ENCODE peak calls at places on chromosomes 1 and 21, in eight cellular contexts. Z, P, U, H, X, N, M and W are unnamed samples.

GRCh38 chr1:72568113-72568512 is 285.8 kb upstream of the NEGR1 start:
- DNase-seq in H (no peak), N (no peak), X (no peak), P (no peak), M (no peak), U (no peak), Z (no peak), W (no peak)

GRCh38 chr1:204087893-204088528 is 15.1 kb downstream of the SOX13 start:
- DNase-seq in M (no peak), X (no peak), P (no peak), H (peak), Z (no peak), N (no peak), U (no peak), W (no peak)

GRCh38 chr1:33228935-33229487 is 27.3 kb upstream of the ZNF362 start:
- DNase-seq in H (no peak), N (no peak), U (peak), Z (peak), X (peak), M (peak), P (peak), W (peak)

GRCh38 chr1:44827197-44828002 is 15.7 kb downstream of the PTCH2 start:
- DNase-seq in X (no peak), H (no peak), Z (no peak), M (no peak), N (no peak), U (no peak), P (no peak), W (no peak)

GRCh38 chr21:30256100-30256499 is 26.6 kb downstream of the KRTAP24-1 start:
- DNase-seq in N (no peak), H (no peak), M (no peak), P (no peak), X (no peak), Z (no peak), U (no peak), W (no peak)

GRCh38 chr21:41699311-41699710 is 67.5 kb downstream of the RIPK4 start:
- DNase-seq in P (no peak), N (no peak), Z (no peak), X (no peak), U (no peak), M (no peak), H (no peak), W (no peak)

GRCh38 chr21:42337830-42338729 is 12.7 kb downstream of the TFF2 start:
- DNase-seq in Z (no peak), U (peak), H (peak), X (peak), M (no peak), P (peak), N (peak), W (peak)

GRCh38 chr1:65791860-65792670 is 630 bp upstream of the PDE4B start:
- DNase-seq in P (peak), Z (no peak), N (no peak), X (peak), M (no peak), U (no peak), H (no peak), W (peak)

GRCh38 chr1:29392036-29392435 is 155.7 kb downstream of the PTPRU start:
- DNase-seq in X (no peak), M (no peak), H (no peak), U (no peak), N (no peak), Z (no peak), P (no peak), W (no peak)

GRCh38 chr1:211581521-211581920 is 2.6 kb upstream of the SLC30A1 start:
- DNase-seq in N (no peak), X (peak), P (peak), M (peak), H (peak), Z (no peak), U (no peak), W (peak)

GRCh38 chr1:67134692-67135091 is at the start of gene C1orf141:
- DNase-seq in Z (no peak), X (peak), N (no peak), U (no peak), H (no peak), P (peak), M (no peak), W (peak)

GRCh38 chr1:7341145-7341900 is 429.8 kb upstream of the VAMP3 start:
- DNase-seq in N (no peak), H (no peak), X (no peak), U (no peak), P (peak), M (no peak), Z (no peak), W (peak)

GRCh38 chr1:7339014-7339413 is 432.1 kb upstream of the VAMP3 start:
- DNase-seq in N (no peak), Z (no peak), H (no peak), P (no peak), M (no peak), U (no peak), X (no peak), W (no peak)

GRCh38 chr1:7335224-7335879 is 435.7 kb upstream of the VAMP3 start:
- DNase-seq in X (no peak), U (no peak), Z (no peak), P (no peak), M (no peak), N (no peak), H (no peak), W (no peak)

GRCh38 chr1:7339953-7340352 is 431.1 kb upstream of the VAMP3 start:
- DNase-seq in P (no peak), U (no peak), N (no peak), Z (no peak), X (peak), M (no peak), H (no peak), W (peak)

GRCh38 chr1:7338439-7338838 is 432.7 kb upstream of the VAMP3 start:
- DNase-seq in M (no peak), U (no peak), H (no peak), N (no peak), Z (no peak), X (no peak), P (no peak), W (no peak)
- H3K4me3 ChIP-seq in M (no peak), U (no peak), H (no peak), N (no peak), Z (no peak), X (no peak), P (no peak), W (no peak)

GRCh38 chr1:38889589-38889988 is 8.2 kb upstream of the GJA9 start:
- DNase-seq in M (no peak), H (no peak), U (no peak), P (no peak), N (no peak), X (no peak), Z (no peak), W (no peak)

GRCh38 chr1:38896169-38896568 is 14.8 kb upstream of the GJA9 start:
- DNase-seq in Z (no peak), H (no peak), N (no peak), X (no peak), P (no peak), M (no peak), U (no peak), W (no peak)

GRCh38 chr1:38888423-38889333 is 7.3 kb upstream of the GJA9 start:
- DNase-seq in H (no peak), Z (no peak), U (no peak), N (no peak), X (no peak), M (no peak), P (no peak), W (no peak)

GRCh38 chr1:38892976-38893375 is 11.6 kb upstream of the GJA9 start:
- DNase-seq in X (no peak), Z (no peak), M (no peak), P (no peak), H (no peak), N (no peak), U (no peak), W (no peak)

DNA sequence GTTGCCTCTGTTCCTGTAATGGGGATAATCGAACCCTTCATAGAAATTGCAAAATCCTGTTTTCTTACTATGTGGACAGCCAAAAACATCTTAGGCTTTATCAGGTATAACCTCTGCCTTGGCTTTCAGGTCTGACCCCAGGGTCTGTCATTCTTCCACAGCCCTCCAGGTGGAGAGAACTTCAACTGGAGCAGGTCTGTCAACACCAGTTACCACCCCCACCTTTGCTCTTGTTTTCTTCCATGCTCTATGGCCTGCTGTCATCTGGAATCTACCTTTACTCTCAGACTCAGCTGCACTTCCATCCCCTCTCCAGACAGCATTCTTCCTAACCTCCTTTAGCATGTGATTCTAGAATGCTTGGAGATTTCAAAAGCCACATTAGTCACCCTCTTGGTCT is 10.4 kb upstream of the GJA9 start:
- DNase-seq in X (no peak), P (no peak), U (no peak), M (no peak), N (no peak), H (no peak), Z (no peak), W (no peak)
- TF ChIP-seq CTCF in X (peak), P (peak), U (no peak), M (no peak), N (no peak), H (peak), Z (no peak), W (no peak)

GRCh38 chr1:224736619-224737352 is 120.7 kb downstream of the CNIH3 start:
- DNase-seq in Z (no peak), N (no peak), X (peak), M (no peak), P (peak), U (no peak), H (peak), W (peak)
- H3K4me3 ChIP-seq in Z (no peak), N (no peak), X (no peak), M (no peak), P (no peak), U (no peak), H (no peak), W (no peak)

GRCh38 chr1:181077576-181078242 is 10.8 kb upstream of the IER5 start:
- DNase-seq in M (no peak), Z (peak), N (no peak), X (peak), P (peak), U (no peak), H (no peak), W (peak)
- TF ChIP-seq CTCF in M (no peak), Z (no peak), N (no peak), X (no peak), P (no peak), U (no peak), H (no peak), W (no peak)

GRCh38 chr1:64745181-64745985 is 508 bp downstream of the RAVER2 start:
- DNase-seq in Z (no peak), M (no peak), P (peak), H (peak), U (peak), N (no peak), X (peak), W (peak)
- H3K4me3 ChIP-seq in Z (peak), M (peak), P (peak), H (peak), U (peak), N (peak), X (peak), W (peak)

GRCh38 chr1:154344977-154345837 is 19.9 kb downstream of the ATP8B2 start:
- DNase-seq in M (no peak), H (no peak), X (peak), P (peak), Z (no peak), N (peak), U (no peak), W (peak)

GRCh38 chr1:154348429-154349076 is 23.2 kb downstream of the ATP8B2 start:
- DNase-seq in Z (no peak), P (no peak), M (no peak), U (no peak), H (no peak), N (no peak), X (no peak), W (no peak)

GRCh38 chr1:154347961-154348360 is 22.6 kb downstream of the ATP8B2 start:
- DNase-seq in H (no peak), U (no peak), N (no peak), M (no peak), X (no peak), Z (no peak), P (no peak), W (peak)

GRCh38 chr1:154349121-154349520 is 23.8 kb downstream of the ATP8B2 start:
- DNase-seq in X (no peak), N (no peak), M (no peak), U (no peak), Z (no peak), H (no peak), P (no peak), W (no peak)

DNA sequence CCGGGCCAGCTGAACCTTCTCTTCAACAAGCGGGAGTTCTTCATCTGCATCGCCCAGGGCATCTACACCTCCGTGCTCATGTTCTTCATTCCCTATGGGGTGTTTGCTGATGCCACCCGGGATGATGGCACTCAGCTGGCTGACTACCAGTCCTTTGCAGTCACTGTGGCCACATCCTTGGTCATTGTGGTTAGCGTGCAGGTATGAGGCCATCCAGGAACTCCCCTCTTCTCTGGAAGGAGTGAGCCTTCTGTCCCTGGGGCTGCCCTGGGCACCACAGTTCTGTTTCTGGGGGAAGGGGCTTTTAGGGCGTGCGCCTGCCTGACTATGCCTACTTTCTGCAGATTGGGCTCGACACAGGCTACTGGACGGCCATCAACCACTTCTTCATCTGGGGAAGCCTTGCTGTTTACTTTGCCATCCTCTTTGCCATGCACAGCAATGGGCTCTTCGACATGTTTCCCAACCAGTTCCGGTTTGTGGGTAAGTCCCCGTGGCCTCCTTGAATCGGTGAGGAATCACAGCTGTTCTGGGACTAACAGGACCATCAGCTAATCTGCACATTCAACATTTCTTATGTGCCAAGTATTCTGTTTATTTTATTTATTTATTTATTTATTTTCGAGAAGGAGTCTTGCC is 21.1 kb downstream of the ATP8B2 start:
- DNase-seq in U (no peak), M (no peak), N (no peak), Z (no peak), X (no peak), P (no peak), H (no peak), W (no peak)
- TF ChIP-seq CTCF in U (no peak), M (no peak), N (no peak), Z (no peak), X (no peak), P (no peak), H (no peak), W (no peak)